ENCODE peak calls at places on chromosomes 12 and 14, in five cellular contexts. One of them, this sample, is unnamed.

GRCh38 chr12:53844989-53845836 is 93.4 kb upstream of the HOXC13 start:
- DNase-seq in neuronal stem cell: no peak
- DNase-seq in H9: peak
- DNase-seq in mesenchymal stem cell: no peak
- DNase-seq in H1: no peak
- DNase-seq in this sample: peak

GRCh38 chr12:97556201-97556824 is 93.7 kb downstream of the RMST start:
- DNase-seq in H1: no peak
- DNase-seq in neuronal stem cell: no peak
- DNase-seq in H9: no peak
- DNase-seq in mesenchymal stem cell: peak
- DNase-seq in this sample: peak

GRCh38 chr14:89158701-89159100 is 258.3 kb downstream of the FOXN3 start:
- DNase-seq in H1: no peak
- DNase-seq in mesenchymal stem cell: no peak
- DNase-seq in neuronal stem cell: no peak
- DNase-seq in H9: no peak
- DNase-seq in this sample: no peak

GRCh38 chr12:9856154-9856553 is 13.0 kb downstream of the CLEC2B start:
- DNase-seq in neuronal stem cell: no peak
- DNase-seq in H9: no peak
- DNase-seq in mesenchymal stem cell: no peak
- DNase-seq in H1: no peak
- DNase-seq in this sample: no peak

GRCh38 chr12:24500466-24501232 is 448.3 kb downstream of the BCAT1 start:
- DNase-seq in mesenchymal stem cell: peak
- DNase-seq in neuronal stem cell: no peak
- DNase-seq in H9: no peak
- DNase-seq in H1: no peak
- DNase-seq in this sample: no peak

GRCh38 chr12:70246580-70246979 is 3.3 kb downstream of the CNOT2 start:
- DNase-seq in H9: no peak
- DNase-seq in neuronal stem cell: no peak
- DNase-seq in H1: no peak
- DNase-seq in mesenchymal stem cell: no peak
- DNase-seq in this sample: no peak

GRCh38 chr12:125183187-125184067 is 118.2 kb downstream of the AACS start:
- DNase-seq in neuronal stem cell: peak
- DNase-seq in H1: no peak
- DNase-seq in H9: peak
- DNase-seq in mesenchymal stem cell: peak
- DNase-seq in this sample: peak

GRCh38 chr12:90959538-90960139 is 4.7 kb upstream of the CCER1 start:
- DNase-seq in H9: no peak
- DNase-seq in H1: no peak
- DNase-seq in neuronal stem cell: peak
- DNase-seq in mesenchymal stem cell: peak
- DNase-seq in this sample: peak

GRCh38 chr12:64221656-64222010 is 463 bp downstream of the KICS2 start:
- DNase-seq in neuronal stem cell: peak
- DNase-seq in H9: peak
- DNase-seq in mesenchymal stem cell: peak
- DNase-seq in H1: peak
- DNase-seq in this sample: peak

GRCh38 chr12:64218597-64218996 is 3.5 kb downstream of the KICS2 start:
- DNase-seq in neuronal stem cell: no peak
- DNase-seq in H9: no peak
- DNase-seq in mesenchymal stem cell: no peak
- DNase-seq in H1: no peak
- DNase-seq in this sample: no peak

GRCh38 chr12:64219135-64219534 is 3.0 kb downstream of the KICS2 start:
- DNase-seq in neuronal stem cell: no peak
- DNase-seq in H1: no peak
- DNase-seq in H9: no peak
- DNase-seq in mesenchymal stem cell: no peak
- DNase-seq in this sample: no peak

GRCh38 chr12:64222011-64222765 is at the start of gene KICS2:
- DNase-seq in neuronal stem cell: peak
- DNase-seq in H1: peak
- DNase-seq in mesenchymal stem cell: peak
- DNase-seq in H9: peak
- DNase-seq in this sample: peak

DNA sequence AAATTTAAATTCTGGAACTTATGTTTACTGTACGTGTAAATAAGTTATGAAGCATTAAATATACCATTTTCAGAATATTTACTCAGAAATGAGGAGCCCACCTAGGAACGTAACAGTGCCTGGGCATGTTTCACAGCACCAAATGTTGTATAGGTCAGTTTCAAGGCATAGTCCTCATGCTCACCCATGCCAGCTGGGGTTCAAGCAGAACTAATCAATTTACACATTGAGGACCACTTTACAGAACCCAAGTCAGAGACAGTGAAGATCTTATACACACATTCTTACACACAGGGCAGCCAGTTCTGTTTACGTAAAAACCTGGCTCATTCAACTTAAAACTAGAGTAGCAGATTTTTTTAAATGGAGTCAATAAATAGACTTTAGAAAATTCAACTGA is 2.0 kb downstream of the KICS2 start:
- DNase-seq in H1: no peak
- DNase-seq in H9: no peak
- DNase-seq in mesenchymal stem cell: no peak
- DNase-seq in neuronal stem cell: no peak
- DNase-seq in this sample: no peak
- H2BK120ac ChIP-seq in H1: no peak
- H2BK120ac ChIP-seq in H9: no peak
- H2BK120ac ChIP-seq in mesenchymal stem cell: no peak
- H2BK120ac ChIP-seq in neuronal stem cell: no peak
- H2BK120ac ChIP-seq in this sample: no peak

GRCh38 chr14:99075061-99075460 is 196.9 kb downstream of the BCL11B start:
- DNase-seq in H9: no peak
- DNase-seq in neuronal stem cell: no peak
- DNase-seq in H1: no peak
- DNase-seq in mesenchymal stem cell: no peak
- DNase-seq in this sample: peak

GRCh38 chr14:99072433-99072832 is 199.6 kb downstream of the BCL11B start:
- DNase-seq in neuronal stem cell: no peak
- DNase-seq in mesenchymal stem cell: no peak
- DNase-seq in H9: peak
- DNase-seq in H1: no peak
- DNase-seq in this sample: no peak

GRCh38 chr14:99073401-99073800 is 198.6 kb downstream of the BCL11B start:
- DNase-seq in neuronal stem cell: no peak
- DNase-seq in H9: peak
- DNase-seq in H1: no peak
- DNase-seq in mesenchymal stem cell: no peak
- DNase-seq in this sample: no peak

GRCh38 chr14:99075771-99076370 is 196.1 kb downstream of the BCL11B start:
- DNase-seq in H9: peak
- DNase-seq in neuronal stem cell: no peak
- DNase-seq in H1: no peak
- DNase-seq in mesenchymal stem cell: no peak
- DNase-seq in this sample: peak

DNA sequence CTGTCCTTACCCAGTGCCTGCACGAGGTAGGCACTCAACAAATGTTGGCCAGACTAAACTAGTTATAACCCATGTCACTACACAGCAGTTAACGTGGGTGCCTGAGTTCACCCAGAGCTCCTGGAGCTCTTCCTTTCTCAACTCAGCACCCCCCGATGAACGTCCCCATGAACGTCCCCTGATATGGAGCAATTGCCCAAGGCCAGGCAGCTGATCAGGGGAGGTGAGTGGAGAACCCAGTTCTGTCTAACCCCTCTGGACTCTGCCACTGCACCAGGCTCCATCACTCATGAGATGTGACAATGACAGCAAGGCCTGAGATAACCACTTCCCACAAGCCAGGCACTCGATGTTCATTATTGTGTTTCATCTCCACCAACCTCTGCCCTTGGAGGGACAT is 199.0 kb downstream of the BCL11B start:
- DNase-seq in H1: no peak
- DNase-seq in mesenchymal stem cell: no peak
- DNase-seq in neuronal stem cell: no peak
- DNase-seq in H9: peak
- DNase-seq in this sample: no peak
- H2BK12ac ChIP-seq in H1: no peak
- H2BK12ac ChIP-seq in mesenchymal stem cell: no peak
- H2BK12ac ChIP-seq in neuronal stem cell: no peak
- H2BK12ac ChIP-seq in H9: no peak
- H2BK12ac ChIP-seq in this sample: no peak

GRCh38 chr12:75488553-75488952 is 8.0 kb downstream of the GLIPR1 start:
- DNase-seq in neuronal stem cell: no peak
- DNase-seq in mesenchymal stem cell: peak
- DNase-seq in H1: no peak
- DNase-seq in H9: peak
- DNase-seq in this sample: peak
- H4K8ac ChIP-seq in neuronal stem cell: no peak
- H4K8ac ChIP-seq in mesenchymal stem cell: no peak
- H4K8ac ChIP-seq in H1: no peak
- H4K8ac ChIP-seq in H9: no peak
- H4K8ac ChIP-seq in this sample: no peak

GRCh38 chr14:65170768-65171251 is 68.5 kb upstream of the MAX start:
- DNase-seq in mesenchymal stem cell: peak
- DNase-seq in H9: peak
- DNase-seq in neuronal stem cell: no peak
- DNase-seq in H1: no peak
- DNase-seq in this sample: peak
- H2BK120ac ChIP-seq in mesenchymal stem cell: no peak
- H2BK120ac ChIP-seq in H9: no peak
- H2BK120ac ChIP-seq in neuronal stem cell: no peak
- H2BK120ac ChIP-seq in H1: no peak
- H2BK120ac ChIP-seq in this sample: no peak

GRCh38 chr12:21433525-21433924 is 3.9 kb upstream of the PYROXD1 start:
- DNase-seq in mesenchymal stem cell: no peak
- DNase-seq in H9: no peak
- DNase-seq in H1: no peak
- DNase-seq in neuronal stem cell: no peak
- DNase-seq in this sample: peak

GRCh38 chr12:21438643-21439042 is 1.2 kb downstream of the PYROXD1 start:
- DNase-seq in H1: no peak
- DNase-seq in neuronal stem cell: no peak
- DNase-seq in H9: no peak
- DNase-seq in mesenchymal stem cell: peak
- DNase-seq in this sample: peak

GRCh38 chr12:21434704-21435103 is 2.8 kb upstream of the PYROXD1 start:
- DNase-seq in H9: no peak
- DNase-seq in H1: no peak
- DNase-seq in neuronal stem cell: no peak
- DNase-seq in mesenchymal stem cell: no peak
- DNase-seq in this sample: peak

GRCh38 chr12:21444193-21445146 is 7.0 kb downstream of the PYROXD1 start:
- DNase-seq in H1: no peak
- DNase-seq in neuronal stem cell: no peak
- DNase-seq in H9: no peak
- DNase-seq in mesenchymal stem cell: no peak
- DNase-seq in this sample: no peak

GRCh38 chr12:21439347-21439746 is 1.9 kb downstream of the PYROXD1 start:
- DNase-seq in H1: no peak
- DNase-seq in neuronal stem cell: no peak
- DNase-seq in mesenchymal stem cell: no peak
- DNase-seq in H9: no peak
- DNase-seq in this sample: no peak
- H2BK12ac ChIP-seq in H1: no peak
- H2BK12ac ChIP-seq in neuronal stem cell: no peak
- H2BK12ac ChIP-seq in mesenchymal stem cell: no peak
- H2BK12ac ChIP-seq in H9: no peak
- H2BK12ac ChIP-seq in this sample: no peak

GRCh38 chr12:105724651-105725050 is 394.2 kb downstream of the C12orf75 start:
- DNase-seq in neuronal stem cell: no peak
- DNase-seq in H9: no peak
- DNase-seq in mesenchymal stem cell: no peak
- DNase-seq in H1: no peak
- DNase-seq in this sample: no peak

GRCh38 chr12:105723534-105723933 is 393.0 kb downstream of the C12orf75 start:
- DNase-seq in neuronal stem cell: no peak
- DNase-seq in H1: no peak
- DNase-seq in H9: no peak
- DNase-seq in mesenchymal stem cell: no peak
- DNase-seq in this sample: no peak

GRCh38 chr12:105721051-105721825 is 390.7 kb downstream of the C12orf75 start:
- DNase-seq in H1: no peak
- DNase-seq in H9: no peak
- DNase-seq in mesenchymal stem cell: no peak
- DNase-seq in neuronal stem cell: no peak
- DNase-seq in this sample: no peak

GRCh38 chr12:105721915-105722314 is 391.4 kb downstream of the C12orf75 start:
- DNase-seq in H1: no peak
- DNase-seq in H9: no peak
- DNase-seq in neuronal stem cell: no peak
- DNase-seq in mesenchymal stem cell: no peak
- DNase-seq in this sample: no peak

DNA sequence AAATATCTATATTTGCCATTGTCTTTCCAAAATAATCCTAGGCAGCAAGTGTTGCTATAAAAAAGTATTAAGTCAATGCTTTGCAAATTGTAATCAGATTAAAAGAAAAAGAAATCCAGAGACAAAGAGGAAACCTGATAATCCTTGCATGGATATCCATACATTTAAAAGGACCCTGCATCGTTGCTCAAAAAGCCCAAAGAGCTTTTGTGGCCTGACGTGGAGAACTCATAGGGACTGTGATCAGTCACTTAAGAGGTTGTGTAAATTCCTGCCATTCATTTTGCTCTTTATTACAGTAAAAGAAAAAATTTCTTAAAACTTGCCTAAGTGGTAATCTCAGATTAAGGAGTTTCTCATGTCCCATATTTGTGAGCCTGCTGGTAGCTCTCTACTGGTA is 392.6 kb downstream of the C12orf75 start:
- DNase-seq in mesenchymal stem cell: no peak
- DNase-seq in neuronal stem cell: no peak
- DNase-seq in H9: no peak
- DNase-seq in H1: no peak
- DNase-seq in this sample: no peak
- H4K8ac ChIP-seq in mesenchymal stem cell: no peak
- H4K8ac ChIP-seq in neuronal stem cell: no peak
- H4K8ac ChIP-seq in H9: no peak
- H4K8ac ChIP-seq in H1: no peak
- H4K8ac ChIP-seq in this sample: no peak

This sample was measured in trophoblast cell.